ENCODE peak calls at places on chromosomes 11 and 22, in seven cellular contexts. K is IMR-90, B is H1, U is mesendoderm, X is H9, D is mesenchymal stem cell, M is trophoblast cell. O is an unnamed sample.

GRCh38 chr11:20035701-20036601 is 124.3 kb downstream of the DBX1 start:
- DNase-seq in K (peak; percentile 99), B (no peak), U (no peak), X (no peak), D (peak; percentile 94), M (no peak), O (no peak)

GRCh38 chr22:19997561-19998231 is 18.9 kb downstream of the ARVCF start:
- DNase-seq in K (no peak), B (no peak), U (no peak), X (no peak), D (no peak), M (no peak), O (no peak)

GRCh38 chr11:124674168-124674517 is 439 bp downstream of the SPA17 start:
- DNase-seq in K (no peak), B (no peak), U (no peak), X (no peak), D (no peak), M (no peak), O (no peak)

GRCh38 chr11:72958790-72959189 is 144.6 kb downstream of the ATG16L2 start:
- DNase-seq in K (peak; percentile 47), B (no peak), U (no peak), X (no peak), D (peak; percentile 22), M (no peak), O (no peak)

GRCh38 chr11:11486002-11486401 is 133.0 kb upstream of the CSNK2A3 start:
- DNase-seq in K (no peak), B (no peak), U (no peak), X (no peak), D (no peak), M (no peak), O (no peak)

GRCh38 chr22:29268511-29269229 is 602 bp downstream of the EWSR1 start:
- DNase-seq in K (peak; percentile 67), B (no peak), U (peak; percentile 80), X (no peak), D (peak; percentile 72), M (peak; percentile 37), O (peak; percentile 69)

GRCh38 chr11:131671320-131671719 is 300.9 kb downstream of the NTM start:
- DNase-seq in K (no peak), B (no peak), U (no peak), X (no peak), D (no peak), M (no peak), O (no peak)

GRCh38 chr11:128181984-128182383 is 405.4 kb downstream of the ETS1 start:
- DNase-seq in K (no peak), B (no peak), U (no peak), X (no peak), D (no peak), M (no peak), O (no peak)

GRCh38 chr11:121520243-121521144 is 67.7 kb upstream of the SORL1-AS1 start:
- DNase-seq in K (peak; percentile 89), B (no peak), U (no peak), X (no peak), D (peak; percentile 84), M (no peak), O (no peak)

GRCh38 chr11:125394306-125394705 is 101.8 kb downstream of the FEZ1 start:
- DNase-seq in K (no peak), B (no peak), U (no peak), X (no peak), D (no peak), M (no peak), O (no peak)

DNA sequence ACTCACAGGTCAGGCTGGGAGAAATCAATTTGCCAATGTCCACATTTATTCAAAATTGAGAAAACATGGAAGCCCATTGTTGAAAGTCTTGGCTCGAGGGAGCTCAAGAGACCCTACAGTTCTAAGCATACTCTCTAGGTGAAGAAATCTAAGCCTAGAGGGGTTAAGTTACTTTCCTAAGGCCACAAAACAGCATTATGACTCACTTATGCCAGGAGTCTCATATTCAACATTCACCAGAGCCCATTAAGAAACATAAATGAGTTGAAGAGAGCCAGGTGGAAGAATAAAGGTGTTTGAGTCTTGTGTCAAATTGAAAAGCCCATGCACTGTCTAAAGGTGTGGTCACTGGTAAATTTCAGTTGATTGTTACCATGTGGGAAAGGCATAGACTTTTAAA is 108.1 kb downstream of the INSC start:
- DNase-seq in K (no peak), B (no peak), U (no peak), X (no peak), D (no peak), M (no peak), O (no peak)
- H3K18ac ChIP-seq in K (no peak overlapping the region), B (no peak overlapping the region), U (no peak overlapping the region), X (no peak overlapping the region), D (no peak overlapping the region), M (no peak overlapping the region), O (no peak overlapping the region)

DNA sequence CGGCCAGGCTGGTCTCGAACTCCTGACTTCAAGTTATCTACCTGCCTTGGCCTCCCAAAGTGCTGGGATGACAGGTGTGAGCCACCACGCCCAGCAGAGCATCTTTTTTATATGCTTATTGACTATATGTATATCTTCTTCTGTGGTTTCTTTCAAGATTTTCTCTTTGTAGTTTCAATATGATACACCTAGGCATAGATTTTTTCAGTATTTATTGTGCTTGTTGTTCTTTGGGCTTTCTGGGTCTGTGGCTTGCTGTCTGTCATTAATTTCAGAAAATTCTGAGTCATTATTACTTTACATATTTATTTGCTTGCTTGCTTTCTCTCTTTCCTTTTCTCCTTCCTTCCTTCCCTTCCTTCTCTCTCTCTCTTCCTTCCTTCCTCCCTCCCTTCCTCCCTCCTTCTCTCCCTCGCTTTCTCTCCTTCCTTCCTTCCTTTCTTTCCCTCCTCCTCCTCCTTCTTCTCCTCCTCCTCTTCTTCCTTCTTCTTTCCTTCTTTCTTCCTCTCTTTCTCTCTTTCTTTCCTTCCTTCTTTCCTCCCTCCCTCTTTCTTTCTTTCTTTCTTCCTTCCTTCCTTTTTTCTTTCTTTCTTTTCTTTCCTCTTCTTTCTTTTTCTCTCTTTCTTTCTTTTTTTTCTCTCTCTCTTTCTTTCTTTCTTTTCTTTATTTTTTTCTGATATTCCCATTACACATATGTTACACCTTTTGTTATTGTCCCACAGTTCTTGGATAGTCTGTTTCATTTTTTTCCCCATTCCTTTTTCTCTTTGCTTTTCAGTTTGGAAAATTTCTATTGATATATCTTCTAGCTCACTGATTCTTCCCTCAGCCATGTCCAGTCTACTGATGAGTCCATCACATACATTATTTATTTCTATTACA is 10.9 kb upstream of the DCHS1 start:
- DNase-seq in K (no peak), B (no peak), U (no peak), X (no peak), D (no peak), M (no peak), O (no peak)
- H3K18ac ChIP-seq in K (no peak overlapping the region), B (no peak overlapping the region), U (no peak overlapping the region), X (no peak overlapping the region), D (no peak overlapping the region), M (no peak overlapping the region), O (no peak overlapping the region)

GRCh38 chr11:45622861-45623260 is 42.6 kb downstream of the CHST1 start:
- DNase-seq in K (no peak), B (no peak), U (no peak), X (no peak), D (no peak), M (no peak), O (no peak)

GRCh38 chr11:45621541-45621940 is 43.9 kb downstream of the CHST1 start:
- DNase-seq in K (no peak), B (no peak), U (no peak), X (no peak), D (no peak), M (no peak), O (no peak)

GRCh38 chr11:45624095-45624494 is 41.3 kb downstream of the CHST1 start:
- DNase-seq in K (no peak), B (no peak), U (no peak), X (no peak), D (no peak), M (no peak), O (no peak)

GRCh38 chr11:45622283-45622682 is 43.1 kb downstream of the CHST1 start:
- DNase-seq in K (no peak), B (no peak), U (no peak), X (no peak), D (no peak), M (no peak), O (no peak)

GRCh38 chr11:45625611-45626010 is 39.8 kb downstream of the CHST1 start:
- DNase-seq in K (no peak), B (no peak), U (no peak), X (no peak), D (no peak), M (no peak), O (no peak)
- H3K18ac ChIP-seq in K (no peak overlapping the region), B (no peak overlapping the region), U (no peak overlapping the region), X (no peak overlapping the region), D (no peak overlapping the region), M (no peak overlapping the region), O (no peak overlapping the region)

GRCh38 chr11:2690596-2691354 is 9.0 kb downstream of the KCNQ1OT1 start:
- DNase-seq in K (no peak), B (no peak), U (peak; percentile 35), X (no peak), D (no peak), M (no peak), O (no peak)
- H3K18ac ChIP-seq in K (no peak overlapping the region), B (peak overlapping the region; percentile 84), U (no peak overlapping the region), X (no peak overlapping the region), D (peak overlapping the region; percentile 3), M (no peak overlapping the region), O (no peak overlapping the region)